ENCODE peak calls at places on chromosomes 12 and 14, in nine cellular contexts. One of them, this sample, is unnamed.

GRCh38 chr12:117190210-117190781 is at the start of gene FBXO21:
- DNase-seq in suprapubic skin: peak; percentile 94
- DNase-seq in transverse colon: peak; percentile 93
- DNase-seq in testis: peak; percentile 95
- DNase-seq in ovary: peak; percentile 93
- DNase-seq in GM12891: peak; percentile 92
- DNase-seq in GM12892: peak; percentile 94
- DNase-seq in A549: peak; percentile 91
- DNase-seq in lower leg skin: peak; percentile 83
- DNase-seq in this sample: peak; percentile 95

GRCh38 chr14:90830931-90831701 is 14.9 kb upstream of the TTC7B start:
- DNase-seq in suprapubic skin: no peak
- DNase-seq in transverse colon: no peak
- DNase-seq in testis: no peak
- DNase-seq in ovary: no peak
- DNase-seq in GM12891: no peak
- DNase-seq in GM12892: no peak
- DNase-seq in A549: no peak
- DNase-seq in lower leg skin: no peak
- DNase-seq in this sample: no peak

GRCh38 chr12:122963928-122964240 is 2.4 kb downstream of the ABCB9 start:
- DNase-seq in suprapubic skin: no peak
- DNase-seq in transverse colon: no peak
- DNase-seq in testis: peak; percentile 84
- DNase-seq in ovary: peak; percentile 71
- DNase-seq in GM12891: no peak
- DNase-seq in GM12892: no peak
- DNase-seq in A549: no peak
- DNase-seq in lower leg skin: no peak
- DNase-seq in this sample: peak; percentile 56

GRCh38 chr14:95156153-95156764 is 1.1 kb downstream of the DICER1 start:
- DNase-seq in suprapubic skin: no peak
- DNase-seq in transverse colon: no peak
- DNase-seq in testis: peak; percentile 33
- DNase-seq in ovary: no peak
- DNase-seq in GM12891: peak; percentile 8
- DNase-seq in GM12892: no peak
- DNase-seq in A549: no peak
- DNase-seq in lower leg skin: no peak
- DNase-seq in this sample: no peak

GRCh38 chr14:32998433-32998832 is 59.8 kb downstream of the NPAS3 start:
- DNase-seq in suprapubic skin: no peak
- DNase-seq in transverse colon: no peak
- DNase-seq in testis: no peak
- DNase-seq in ovary: no peak
- DNase-seq in GM12891: no peak
- DNase-seq in GM12892: no peak
- DNase-seq in A549: no peak
- DNase-seq in lower leg skin: no peak
- DNase-seq in this sample: peak; percentile 13

GRCh38 chr12:98296462-98297079 is 218.8 kb upstream of the TMPO start:
- DNase-seq in suprapubic skin: no peak
- DNase-seq in transverse colon: no peak
- DNase-seq in testis: no peak
- DNase-seq in ovary: no peak
- DNase-seq in GM12891: no peak
- DNase-seq in GM12892: no peak
- DNase-seq in A549: no peak
- DNase-seq in lower leg skin: no peak
- DNase-seq in this sample: no peak

GRCh38 chr14:24094839-24095195 is 706 bp downstream of the PCK2 start:
- DNase-seq in suprapubic skin: no peak
- DNase-seq in transverse colon: no peak
- DNase-seq in testis: peak; percentile 22
- DNase-seq in ovary: no peak
- DNase-seq in GM12891: no peak
- DNase-seq in GM12892: no peak
- DNase-seq in A549: no peak
- DNase-seq in lower leg skin: no peak
- DNase-seq in this sample: peak; percentile 39

GRCh38 chr12:70005864-70006618 is 181.0 kb downstream of the MYRFL start:
- DNase-seq in suprapubic skin: no peak
- DNase-seq in transverse colon: no peak
- DNase-seq in testis: no peak
- DNase-seq in ovary: no peak
- DNase-seq in GM12891: no peak
- DNase-seq in GM12892: no peak
- DNase-seq in A549: no peak
- DNase-seq in lower leg skin: no peak
- DNase-seq in this sample: no peak

GRCh38 chr12:52149651-52150241 is 42.1 kb downstream of the KRT80 start:
- DNase-seq in suprapubic skin: no peak
- DNase-seq in transverse colon: no peak
- DNase-seq in testis: no peak
- DNase-seq in ovary: no peak
- DNase-seq in GM12891: no peak
- DNase-seq in GM12892: no peak
- DNase-seq in A549: no peak
- DNase-seq in lower leg skin: no peak
- DNase-seq in this sample: no peak

GRCh38 chr14:96631621-96632362 is 129.6 kb downstream of the PAPOLA start:
- DNase-seq in suprapubic skin: no peak
- DNase-seq in transverse colon: peak; percentile 2
- DNase-seq in testis: no peak
- DNase-seq in ovary: no peak
- DNase-seq in GM12891: no peak
- DNase-seq in GM12892: no peak
- DNase-seq in A549: no peak
- DNase-seq in lower leg skin: no peak
- DNase-seq in this sample: no peak

GRCh38 chr14:35331605-35332516 is 39.7 kb downstream of the PSMA6 start:
- DNase-seq in suprapubic skin: peak; percentile 42
- DNase-seq in transverse colon: peak; percentile 80
- DNase-seq in testis: no peak
- DNase-seq in ovary: peak; percentile 31
- DNase-seq in GM12891: no peak
- DNase-seq in GM12892: no peak
- DNase-seq in A549: no peak
- DNase-seq in lower leg skin: peak; percentile 68
- DNase-seq in this sample: peak; percentile 78

GRCh38 chr12:118307069-118307954 is 65.4 kb downstream of the TAOK3 start:
- DNase-seq in suprapubic skin: no peak
- DNase-seq in transverse colon: no peak
- DNase-seq in testis: no peak
- DNase-seq in ovary: peak; percentile 10
- DNase-seq in GM12891: no peak
- DNase-seq in GM12892: no peak
- DNase-seq in A549: no peak
- DNase-seq in lower leg skin: no peak
- DNase-seq in this sample: peak; percentile 30

GRCh38 chr12:96487634-96488033 is 1.7 kb upstream of the CFAP54 start:
- DNase-seq in suprapubic skin: no peak
- DNase-seq in transverse colon: no peak
- DNase-seq in testis: no peak
- DNase-seq in ovary: no peak
- DNase-seq in GM12891: no peak
- DNase-seq in GM12892: no peak
- DNase-seq in A549: no peak
- DNase-seq in lower leg skin: no peak
- DNase-seq in this sample: no peak

GRCh38 chr14:50037837-50038236 is 78.5 kb downstream of the VCPKMT start:
- DNase-seq in suprapubic skin: no peak
- DNase-seq in transverse colon: no peak
- DNase-seq in testis: no peak
- DNase-seq in ovary: no peak
- DNase-seq in GM12891: no peak
- DNase-seq in GM12892: no peak
- DNase-seq in A549: no peak
- DNase-seq in lower leg skin: no peak
- DNase-seq in this sample: no peak

GRCh38 chr12:55922126-55922525 is 5.6 kb downstream of the PYM1 start:
- DNase-seq in suprapubic skin: no peak
- DNase-seq in transverse colon: no peak
- DNase-seq in testis: no peak
- DNase-seq in ovary: no peak
- DNase-seq in GM12891: no peak
- DNase-seq in GM12892: no peak
- DNase-seq in A549: no peak
- DNase-seq in lower leg skin: no peak
- DNase-seq in this sample: no peak

GRCh38 chr12:45363903-45364302 is 148.0 kb downstream of the ANO6 start:
- DNase-seq in suprapubic skin: no peak
- DNase-seq in transverse colon: no peak
- DNase-seq in testis: no peak
- DNase-seq in ovary: no peak
- DNase-seq in GM12891: no peak
- DNase-seq in GM12892: no peak
- DNase-seq in A549: no peak
- DNase-seq in lower leg skin: no peak
- DNase-seq in this sample: no peak

GRCh38 chr12:48423200-48423599 is 49.2 kb upstream of the ANP32D start:
- DNase-seq in suprapubic skin: no peak
- DNase-seq in transverse colon: no peak
- DNase-seq in testis: no peak
- DNase-seq in ovary: no peak
- DNase-seq in GM12891: no peak
- DNase-seq in GM12892: no peak
- DNase-seq in A549: no peak
- DNase-seq in lower leg skin: no peak
- DNase-seq in this sample: no peak
- TF ChIP-seq POLR2A in suprapubic skin: no peak
- TF ChIP-seq POLR2A in transverse colon: no peak
- TF ChIP-seq POLR2A in testis: no peak
- TF ChIP-seq POLR2A in ovary: no peak
- TF ChIP-seq POLR2A in GM12891: no peak
- TF ChIP-seq POLR2A in GM12892: no peak
- TF ChIP-seq POLR2A in A549: no peak
- TF ChIP-seq POLR2A in lower leg skin: no peak
- TF ChIP-seq POLR2A in this sample: no peak

GRCh38 chr12:120710805-120711296 is 593 bp downstream of the UNC119B start:
- DNase-seq in suprapubic skin: no peak
- DNase-seq in transverse colon: peak; percentile 42
- DNase-seq in testis: no peak
- DNase-seq in ovary: peak; percentile 25
- DNase-seq in GM12891: peak; percentile 30
- DNase-seq in GM12892: peak; percentile 38
- DNase-seq in A549: peak; percentile 43
- DNase-seq in lower leg skin: no peak
- DNase-seq in this sample: peak; percentile 29

GRCh38 chr12:120711411-120711810 is 1.2 kb downstream of the UNC119B start:
- DNase-seq in suprapubic skin: no peak
- DNase-seq in transverse colon: no peak
- DNase-seq in testis: no peak
- DNase-seq in ovary: no peak
- DNase-seq in GM12891: no peak
- DNase-seq in GM12892: no peak
- DNase-seq in A549: no peak
- DNase-seq in lower leg skin: no peak
- DNase-seq in this sample: no peak

GRCh38 chr12:120708646-120709045 is 1.6 kb upstream of the UNC119B start:
- DNase-seq in suprapubic skin: no peak
- DNase-seq in transverse colon: no peak
- DNase-seq in testis: no peak
- DNase-seq in ovary: no peak
- DNase-seq in GM12891: no peak
- DNase-seq in GM12892: no peak
- DNase-seq in A549: no peak
- DNase-seq in lower leg skin: no peak
- DNase-seq in this sample: no peak

GRCh38 chr12:120712654-120713053 is 2.4 kb downstream of the UNC119B start:
- DNase-seq in suprapubic skin: no peak
- DNase-seq in transverse colon: no peak
- DNase-seq in testis: no peak
- DNase-seq in ovary: no peak
- DNase-seq in GM12891: no peak
- DNase-seq in GM12892: no peak
- DNase-seq in A549: no peak
- DNase-seq in lower leg skin: no peak
- DNase-seq in this sample: no peak

DNA sequence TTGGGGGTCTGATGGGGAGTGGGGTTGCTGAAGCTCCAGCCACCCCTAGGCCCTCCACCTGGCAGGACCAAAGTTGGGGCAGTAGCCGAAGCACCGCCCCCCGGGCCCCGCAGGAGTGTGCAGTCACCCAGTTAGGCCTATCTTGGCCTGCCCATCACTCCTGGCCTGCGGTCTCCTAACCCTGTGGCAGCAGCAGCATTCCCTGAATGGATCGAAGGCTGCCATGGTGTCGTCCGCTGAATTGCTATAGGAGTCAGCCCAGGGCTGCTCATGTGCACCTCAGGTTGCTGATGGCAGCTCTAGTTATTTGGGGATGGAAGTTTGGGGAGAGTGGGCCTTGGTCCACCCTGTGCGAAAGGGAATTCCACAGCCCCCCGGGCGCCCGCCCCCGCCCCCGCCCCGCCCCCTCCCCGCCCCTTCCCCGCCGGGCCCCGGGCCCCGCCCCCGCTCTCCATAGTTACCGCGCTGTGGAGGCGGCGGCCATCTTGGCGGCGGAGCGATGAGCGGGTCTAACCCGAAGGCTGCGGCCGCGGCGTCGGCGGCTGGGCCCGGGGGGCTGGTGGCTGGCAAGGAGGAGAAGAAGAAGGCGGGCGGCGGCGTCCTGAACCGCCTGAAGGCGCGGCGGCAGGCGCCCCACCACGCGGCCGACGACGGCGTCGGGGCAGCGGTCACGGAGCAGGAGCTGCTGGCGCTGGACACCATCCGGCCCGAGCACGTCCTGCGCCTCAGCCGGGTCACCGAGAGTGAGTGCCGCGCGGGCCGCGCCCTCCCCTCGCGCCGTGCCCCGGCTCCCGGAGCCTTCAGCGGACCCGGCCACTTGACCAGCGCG is at the start of gene UNC119B:
- DNase-seq in suprapubic skin: peak; percentile 78
- DNase-seq in transverse colon: peak; percentile 65
- DNase-seq in testis: peak; percentile 83
- DNase-seq in ovary: peak; percentile 72
- DNase-seq in GM12891: peak; percentile 86
- DNase-seq in GM12892: peak; percentile 86
- DNase-seq in A549: peak; percentile 79
- DNase-seq in lower leg skin: peak; percentile 43
- DNase-seq in this sample: peak; percentile 60
- TF ChIP-seq POLR2A in suprapubic skin: no peak
- TF ChIP-seq POLR2A in transverse colon: no peak
- TF ChIP-seq POLR2A in testis: no peak
- TF ChIP-seq POLR2A in ovary: peak; percentile 53
- TF ChIP-seq POLR2A in GM12891: no peak
- TF ChIP-seq POLR2A in GM12892: peak; percentile 53
- TF ChIP-seq POLR2A in A549: peak; percentile 82
- TF ChIP-seq POLR2A in lower leg skin: no peak
- TF ChIP-seq POLR2A in this sample: peak; percentile 9

GRCh38 chr12:53493610-53494391 is 5.5 kb downstream of the MAP3K12 start:
- DNase-seq in suprapubic skin: no peak
- DNase-seq in transverse colon: no peak
- DNase-seq in testis: no peak
- DNase-seq in ovary: no peak
- DNase-seq in GM12891: no peak
- DNase-seq in GM12892: no peak
- DNase-seq in A549: no peak
- DNase-seq in lower leg skin: no peak
- DNase-seq in this sample: no peak
- TF ChIP-seq POLR2A in suprapubic skin: no peak
- TF ChIP-seq POLR2A in transverse colon: no peak
- TF ChIP-seq POLR2A in testis: no peak
- TF ChIP-seq POLR2A in ovary: no peak
- TF ChIP-seq POLR2A in GM12891: no peak
- TF ChIP-seq POLR2A in GM12892: no peak
- TF ChIP-seq POLR2A in A549: peak; percentile 24
- TF ChIP-seq POLR2A in lower leg skin: no peak
- TF ChIP-seq POLR2A in this sample: no peak

GRCh38 chr14:101947904-101948665 is 16.3 kb upstream of the DYNC1H1 start:
- DNase-seq in suprapubic skin: peak; percentile 100
- DNase-seq in transverse colon: peak; percentile 100
- DNase-seq in testis: peak; percentile 100
- DNase-seq in ovary: peak; percentile 100
- DNase-seq in GM12891: peak; percentile 97
- DNase-seq in GM12892: peak; percentile 96
- DNase-seq in A549: peak; percentile 98
- DNase-seq in lower leg skin: peak; percentile 100
- DNase-seq in this sample: peak; percentile 100
- TF ChIP-seq POLR2A in suprapubic skin: peak; percentile 84
- TF ChIP-seq POLR2A in transverse colon: peak; percentile 96
- TF ChIP-seq POLR2A in testis: peak; percentile 68
- TF ChIP-seq POLR2A in ovary: peak; percentile 94
- TF ChIP-seq POLR2A in GM12891: peak; percentile 85
- TF ChIP-seq POLR2A in GM12892: peak; percentile 88
- TF ChIP-seq POLR2A in A549: peak; percentile 90
- TF ChIP-seq POLR2A in lower leg skin: no peak
- TF ChIP-seq POLR2A in this sample: peak; percentile 91

This sample was measured in body of pancreas.